ENCODE peak calls at places on chromosome 22, in nine cellular contexts. C, T, D, S, X, I, N, Y and M are unnamed samples.

GRCh38 chr22:42069801-42070516 is 653 bp downstream of the NAGA start:
- DNase-seq in Y (no peak), T (no peak), D (no peak), S (no peak), X (no peak), I (no peak), N (peak), C (no peak), M (no peak)

GRCh38 chr22:19942071-19942885 is 660 bp upstream of the TXNRD2 start:
- DNase-seq in X (no peak), C (no peak), N (peak), S (no peak), T (peak), D (no peak), Y (no peak), I (peak), M (no peak)

GRCh38 chr22:30182833-30183232 is 63.7 kb downstream of the LIF start:
- DNase-seq in Y (no peak), C (no peak), D (no peak), N (no peak), T (no peak), I (no peak), S (no peak), X (no peak), M (no peak)

GRCh38 chr22:42367980-42368378 is 64.2 kb downstream of the NFAM1 start:
- DNase-seq in Y (peak), N (no peak), T (no peak), D (no peak), C (no peak), S (no peak), I (no peak), X (no peak), M (no peak)

GRCh38 chr22:45190473-45190872 is 26.7 kb downstream of the NUP50 start:
- DNase-seq in I (no peak), D (no peak), C (no peak), T (no peak), S (no peak), X (no peak), N (no peak), Y (no peak), M (no peak)

GRCh38 chr22:34973926-34974325 is 92.0 kb upstream of the ISX start:
- DNase-seq in C (no peak), I (no peak), Y (no peak), T (no peak), D (no peak), X (no peak), S (no peak), N (no peak), M (no peak)

GRCh38 chr22:39415506-39415905 is 15.9 kb downstream of the TAB1 start:
- DNase-seq in T (no peak), X (no peak), N (no peak), D (no peak), I (no peak), C (no peak), Y (no peak), S (no peak), M (no peak)

GRCh38 chr22:37627545-37627944 is 11.9 kb upstream of the SH3BP1 start:
- DNase-seq in I (no peak), C (peak), S (no peak), D (no peak), Y (no peak), T (no peak), N (no peak), X (peak), M (no peak)

GRCh38 chr22:40193429-40194421 is 16.0 kb downstream of the TNRC6B start:
- DNase-seq in T (no peak), C (no peak), X (no peak), S (no peak), D (no peak), N (peak), Y (no peak), I (peak), M (no peak)

GRCh38 chr22:47206185-47206584 is 443.7 kb downstream of the TBC1D22A start:
- DNase-seq in S (no peak), D (no peak), T (no peak), N (no peak), X (no peak), Y (no peak), C (no peak), I (no peak), M (no peak)

GRCh38 chr22:48438791-48439559 is 1388.7 kb downstream of the BRD1 start:
- DNase-seq in I (peak), N (no peak), T (no peak), C (no peak), Y (no peak), S (no peak), D (no peak), X (no peak), M (no peak)

GRCh38 chr22:37940698-37941376 is 12.6 kb downstream of the C22orf23 start:
- DNase-seq in C (no peak), D (no peak), Y (no peak), N (peak), T (no peak), I (peak), X (no peak), S (no peak), M (no peak)

GRCh38 chr22:49962012-49962750 is 1.6 kb downstream of the PIM3 start:
- DNase-seq in Y (peak), I (peak), D (peak), T (peak), C (peak), S (peak), X (peak), N (peak), M (peak)

GRCh38 chr22:46569848-46570695 is 32.7 kb upstream of the CELSR1 start:
- DNase-seq in D (no peak), T (no peak), X (no peak), Y (no peak), C (no peak), S (no peak), I (no peak), N (no peak), M (no peak)

GRCh38 chr22:17969732-17970131 is 54.6 kb downstream of the MICAL3 start:
- DNase-seq in I (no peak), N (peak), Y (no peak), T (peak), S (no peak), C (no peak), D (no peak), X (no peak), M (no peak)

GRCh38 chr22:19060356-19061009 is 61.7 kb downstream of the DGCR2 start:
- DNase-seq in T (peak), I (no peak), C (no peak), D (no peak), S (no peak), X (no peak), N (peak), Y (peak), M (no peak)

GRCh38 chr22:47776329-47776728 is 1013.9 kb downstream of the TBC1D22A start:
- DNase-seq in Y (no peak), I (peak), N (no peak), D (no peak), C (no peak), X (no peak), T (no peak), S (no peak), M (no peak)

GRCh38 chr22:45262931-45263789 is 21.6 kb upstream of the UPK3A start:
- DNase-seq in Y (no peak), C (no peak), T (no peak), X (no peak), S (no peak), D (no peak), N (peak), I (peak), M (no peak)

GRCh38 chr22:49036513-49036912 is 791.2 kb downstream of the BRD1 start:
- DNase-seq in X (no peak), Y (no peak), C (no peak), T (no peak), N (no peak), I (no peak), D (no peak), S (no peak), M (no peak)

GRCh38 chr22:49266561-49267519 is 560.8 kb downstream of the BRD1 start:
- DNase-seq in C (no peak), Y (no peak), T (no peak), D (no peak), I (no peak), S (no peak), X (no peak), N (no peak), M (peak)

GRCh38 chr22:38066381-38067027 is 9.3 kb downstream of the PICK1 start:
- DNase-seq in I (no peak), C (no peak), N (no peak), T (no peak), Y (no peak), D (no peak), S (no peak), X (no peak), M (no peak)

GRCh38 chr22:45502215-45503070 is at the start of gene FBLN1:
- DNase-seq in X (no peak), C (no peak), T (no peak), N (peak), Y (peak), I (no peak), S (no peak), D (no peak), M (peak)